ENCODE peak calls at places on chromosomes 11 and 22, in six cellular contexts. One of them, this sample, is unnamed.

GRCh38 chr11:3237119-3237518 is 4.9 kb upstream of the MRGPRE start:
- DNase-seq in uterus: no peak
- DNase-seq in brain microvascular endothelial cell: no peak
- DNase-seq in RWPE1: no peak
- DNase-seq in cardiac muscle cell: no peak
- DNase-seq in WTC11: no peak
- DNase-seq in this sample: no peak

GRCh38 chr11:115653076-115653475 is 148.9 kb upstream of the CADM1 start:
- DNase-seq in uterus: no peak
- DNase-seq in brain microvascular endothelial cell: no peak
- DNase-seq in RWPE1: no peak
- DNase-seq in cardiac muscle cell: no peak
- DNase-seq in WTC11: no peak
- DNase-seq in this sample: no peak

GRCh38 chr11:47330002-47330911 is 22.2 kb downstream of the MYBPC3 start:
- DNase-seq in uterus: no peak
- DNase-seq in brain microvascular endothelial cell: no peak
- DNase-seq in RWPE1: no peak
- DNase-seq in cardiac muscle cell: no peak
- DNase-seq in WTC11: no peak
- DNase-seq in this sample: no peak

GRCh38 chr11:110468095-110468494 is 38.3 kb downstream of the FDX1 start:
- DNase-seq in uterus: no peak
- DNase-seq in brain microvascular endothelial cell: no peak
- DNase-seq in RWPE1: no peak
- DNase-seq in cardiac muscle cell: no peak
- DNase-seq in WTC11: no peak
- DNase-seq in this sample: no peak

GRCh38 chr22:37675930-37676571 is 615 bp downstream of the LGALS1 start:
- DNase-seq in uterus: peak
- DNase-seq in brain microvascular endothelial cell: no peak
- DNase-seq in RWPE1: no peak
- DNase-seq in cardiac muscle cell: no peak
- DNase-seq in WTC11: no peak
- DNase-seq in this sample: no peak

GRCh38 chr11:42598341-42598740 is 713.5 kb upstream of the API5 start:
- DNase-seq in uterus: no peak
- DNase-seq in brain microvascular endothelial cell: no peak
- DNase-seq in RWPE1: no peak
- DNase-seq in cardiac muscle cell: no peak
- DNase-seq in WTC11: no peak
- DNase-seq in this sample: no peak

GRCh38 chr22:19175026-19175601 is 3.4 kb downstream of the SLC25A1 start:
- DNase-seq in uterus: no peak
- DNase-seq in brain microvascular endothelial cell: no peak
- DNase-seq in RWPE1: no peak
- DNase-seq in cardiac muscle cell: no peak
- DNase-seq in WTC11: no peak
- DNase-seq in this sample: no peak

GRCh38 chr11:124612045-124612444 is 817 bp downstream of the PANX3 start:
- DNase-seq in uterus: no peak
- DNase-seq in brain microvascular endothelial cell: no peak
- DNase-seq in RWPE1: no peak
- DNase-seq in cardiac muscle cell: no peak
- DNase-seq in WTC11: no peak
- DNase-seq in this sample: no peak

GRCh38 chr11:109120341-109120740 is 301.6 kb upstream of the C11orf87 start:
- DNase-seq in uterus: no peak
- DNase-seq in brain microvascular endothelial cell: no peak
- DNase-seq in RWPE1: no peak
- DNase-seq in cardiac muscle cell: peak
- DNase-seq in WTC11: no peak
- DNase-seq in this sample: no peak

GRCh38 chr11:64102005-64102738 is 63.7 kb downstream of the MACROD1 start:
- DNase-seq in uterus: no peak
- DNase-seq in brain microvascular endothelial cell: no peak
- DNase-seq in RWPE1: no peak
- DNase-seq in cardiac muscle cell: no peak
- DNase-seq in WTC11: no peak
- DNase-seq in this sample: no peak

GRCh38 chr11:64099436-64099835 is 63.7 kb downstream of the FLRT1 start:
- DNase-seq in uterus: no peak
- DNase-seq in brain microvascular endothelial cell: no peak
- DNase-seq in RWPE1: no peak
- DNase-seq in cardiac muscle cell: no peak
- DNase-seq in WTC11: no peak
- DNase-seq in this sample: no peak

GRCh38 chr11:64101461-64101860 is 64.5 kb downstream of the MACROD1 start:
- DNase-seq in uterus: peak
- DNase-seq in brain microvascular endothelial cell: no peak
- DNase-seq in RWPE1: no peak
- DNase-seq in cardiac muscle cell: no peak
- DNase-seq in WTC11: no peak
- DNase-seq in this sample: no peak

GRCh38 chr11:64100782-64101358 is 65.0 kb downstream of the MACROD1 start:
- DNase-seq in uterus: no peak
- DNase-seq in brain microvascular endothelial cell: no peak
- DNase-seq in RWPE1: no peak
- DNase-seq in cardiac muscle cell: no peak
- DNase-seq in WTC11: no peak
- DNase-seq in this sample: no peak

GRCh38 chr11:64100345-64100744 is 64.6 kb downstream of the FLRT1 start:
- DNase-seq in uterus: no peak
- DNase-seq in brain microvascular endothelial cell: no peak
- DNase-seq in RWPE1: no peak
- DNase-seq in cardiac muscle cell: no peak
- DNase-seq in WTC11: peak
- DNase-seq in this sample: no peak
- TF ChIP-seq CTCF in uterus: no peak
- TF ChIP-seq CTCF in brain microvascular endothelial cell: peak
- TF ChIP-seq CTCF in RWPE1: no peak
- TF ChIP-seq CTCF in cardiac muscle cell: peak
- TF ChIP-seq CTCF in WTC11: no peak
- TF ChIP-seq CTCF in this sample: peak

DNA sequence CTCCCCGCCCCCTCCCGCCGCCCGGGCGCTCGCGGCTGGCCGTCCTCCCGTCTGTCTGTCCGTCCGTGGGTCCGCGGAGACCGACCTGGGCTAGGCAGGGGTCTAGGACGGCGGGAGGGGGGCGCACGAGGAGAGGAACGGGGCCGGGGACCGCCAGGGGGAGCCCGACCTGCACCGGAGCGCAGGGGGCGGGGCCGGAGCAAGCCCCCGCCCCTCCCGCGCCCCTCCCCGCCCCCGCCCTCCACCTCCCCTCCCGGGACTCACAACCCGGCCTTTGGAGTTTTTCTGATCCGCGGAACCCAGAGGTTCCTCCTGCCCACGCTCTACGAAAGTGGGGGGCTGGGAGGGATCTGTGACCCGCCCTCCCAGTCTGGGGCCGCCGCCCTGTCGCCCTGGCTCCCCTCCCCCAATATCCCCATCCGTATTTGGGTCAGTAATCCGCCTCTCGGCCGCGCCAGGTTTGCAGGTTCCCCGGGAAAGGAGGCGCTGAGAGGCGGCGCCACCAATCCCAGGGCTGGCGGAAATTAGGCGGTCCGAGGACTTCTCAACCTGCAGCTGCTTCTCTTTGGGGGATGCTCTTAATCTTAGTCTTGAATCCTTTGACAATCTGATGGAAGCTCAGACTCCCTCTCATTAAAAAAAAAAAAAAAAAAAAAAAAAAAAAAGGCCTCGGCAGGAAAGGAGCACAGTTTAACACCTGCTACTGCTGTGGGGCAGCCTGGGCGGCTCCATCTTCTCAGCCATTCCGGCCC is 922 bp upstream of the KCNJ11 start:
- DNase-seq in uterus: peak
- DNase-seq in brain microvascular endothelial cell: no peak
- DNase-seq in RWPE1: peak
- DNase-seq in cardiac muscle cell: peak
- DNase-seq in WTC11: peak
- DNase-seq in this sample: peak
- TF ChIP-seq CTCF in uterus: peak
- TF ChIP-seq CTCF in brain microvascular endothelial cell: peak
- TF ChIP-seq CTCF in RWPE1: peak
- TF ChIP-seq CTCF in cardiac muscle cell: peak
- TF ChIP-seq CTCF in WTC11: peak
- TF ChIP-seq CTCF in this sample: peak

GRCh38 chr22:46262449-46263207 is 515 bp downstream of the PKDREJ start:
- DNase-seq in uterus: peak
- DNase-seq in brain microvascular endothelial cell: peak
- DNase-seq in RWPE1: no peak
- DNase-seq in cardiac muscle cell: peak
- DNase-seq in WTC11: peak
- DNase-seq in this sample: peak
- TF ChIP-seq CTCF in uterus: no peak
- TF ChIP-seq CTCF in brain microvascular endothelial cell: peak
- TF ChIP-seq CTCF in RWPE1: no peak
- TF ChIP-seq CTCF in cardiac muscle cell: peak
- TF ChIP-seq CTCF in WTC11: peak
- TF ChIP-seq CTCF in this sample: peak

GRCh38 chr11:13327421-13327820 is 49.8 kb downstream of the BMAL1 start:
- DNase-seq in uterus: no peak
- DNase-seq in brain microvascular endothelial cell: no peak
- DNase-seq in RWPE1: no peak
- DNase-seq in cardiac muscle cell: no peak
- DNase-seq in WTC11: no peak
- DNase-seq in this sample: no peak
- TF ChIP-seq CTCF in uterus: no peak
- TF ChIP-seq CTCF in brain microvascular endothelial cell: no peak
- TF ChIP-seq CTCF in RWPE1: no peak
- TF ChIP-seq CTCF in cardiac muscle cell: no peak
- TF ChIP-seq CTCF in WTC11: no peak
- TF ChIP-seq CTCF in this sample: no peak

DNA sequence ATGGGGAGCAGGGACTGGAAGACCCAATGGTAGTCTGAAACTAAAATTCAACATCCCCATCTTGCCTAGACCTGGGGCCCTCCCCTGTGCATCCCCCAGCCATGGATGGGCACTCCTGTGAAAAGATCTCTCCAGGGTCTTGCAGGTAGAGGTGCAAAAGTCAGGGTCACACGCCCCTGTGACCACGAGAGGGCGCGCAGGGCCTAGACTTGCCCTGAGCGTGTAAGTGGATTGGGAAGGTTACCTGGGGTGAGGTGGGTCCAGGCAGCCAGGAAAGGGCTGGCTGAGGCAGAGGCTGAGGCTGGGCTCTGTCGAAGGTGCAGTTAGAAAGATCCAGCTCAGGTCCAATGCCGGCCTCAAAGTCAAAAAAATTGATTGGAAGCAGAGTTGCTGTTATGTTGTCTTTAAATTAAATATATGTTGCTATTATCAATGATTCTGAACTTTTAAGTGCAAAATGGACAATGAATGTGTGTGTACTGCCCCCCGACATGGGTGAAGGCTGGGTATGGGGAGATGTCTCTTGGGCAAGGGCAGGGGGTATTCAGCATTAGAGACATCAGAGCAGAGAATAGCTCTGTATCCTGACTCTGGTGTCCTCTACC is 4.8 kb upstream of the POU2F3 start:
- DNase-seq in uterus: peak
- DNase-seq in brain microvascular endothelial cell: no peak
- DNase-seq in RWPE1: peak
- DNase-seq in cardiac muscle cell: peak
- DNase-seq in WTC11: peak
- DNase-seq in this sample: peak
- TF ChIP-seq CTCF in uterus: peak
- TF ChIP-seq CTCF in brain microvascular endothelial cell: peak
- TF ChIP-seq CTCF in RWPE1: peak
- TF ChIP-seq CTCF in cardiac muscle cell: peak
- TF ChIP-seq CTCF in WTC11: peak
- TF ChIP-seq CTCF in this sample: peak

GRCh38 chr11:127993788-127994187 is 593.6 kb downstream of the ETS1 start:
- DNase-seq in uterus: no peak
- DNase-seq in brain microvascular endothelial cell: no peak
- DNase-seq in RWPE1: no peak
- DNase-seq in cardiac muscle cell: no peak
- DNase-seq in WTC11: peak
- DNase-seq in this sample: no peak
- TF ChIP-seq CTCF in uterus: no peak
- TF ChIP-seq CTCF in brain microvascular endothelial cell: peak
- TF ChIP-seq CTCF in RWPE1: no peak
- TF ChIP-seq CTCF in cardiac muscle cell: no peak
- TF ChIP-seq CTCF in WTC11: no peak
- TF ChIP-seq CTCF in this sample: no peak

GRCh38 chr22:31179345-31179744 is 19.4 kb downstream of the RNF185 start:
- DNase-seq in uterus: no peak
- DNase-seq in brain microvascular endothelial cell: no peak
- DNase-seq in RWPE1: peak
- DNase-seq in cardiac muscle cell: no peak
- DNase-seq in WTC11: no peak
- DNase-seq in this sample: no peak

GRCh38 chr22:31178859-31179258 is 18.9 kb downstream of the RNF185 start:
- DNase-seq in uterus: no peak
- DNase-seq in brain microvascular endothelial cell: no peak
- DNase-seq in RWPE1: no peak
- DNase-seq in cardiac muscle cell: no peak
- DNase-seq in WTC11: no peak
- DNase-seq in this sample: no peak

GRCh38 chr22:31176923-31177322 is 16.9 kb downstream of the RNF185 start:
- DNase-seq in uterus: no peak
- DNase-seq in brain microvascular endothelial cell: no peak
- DNase-seq in RWPE1: no peak
- DNase-seq in cardiac muscle cell: no peak
- DNase-seq in WTC11: no peak
- DNase-seq in this sample: no peak

GRCh38 chr22:31173386-31174145 is 13.6 kb downstream of the RNF185 start:
- DNase-seq in uterus: no peak
- DNase-seq in brain microvascular endothelial cell: peak
- DNase-seq in RWPE1: peak
- DNase-seq in cardiac muscle cell: no peak
- DNase-seq in WTC11: no peak
- DNase-seq in this sample: no peak

DNA sequence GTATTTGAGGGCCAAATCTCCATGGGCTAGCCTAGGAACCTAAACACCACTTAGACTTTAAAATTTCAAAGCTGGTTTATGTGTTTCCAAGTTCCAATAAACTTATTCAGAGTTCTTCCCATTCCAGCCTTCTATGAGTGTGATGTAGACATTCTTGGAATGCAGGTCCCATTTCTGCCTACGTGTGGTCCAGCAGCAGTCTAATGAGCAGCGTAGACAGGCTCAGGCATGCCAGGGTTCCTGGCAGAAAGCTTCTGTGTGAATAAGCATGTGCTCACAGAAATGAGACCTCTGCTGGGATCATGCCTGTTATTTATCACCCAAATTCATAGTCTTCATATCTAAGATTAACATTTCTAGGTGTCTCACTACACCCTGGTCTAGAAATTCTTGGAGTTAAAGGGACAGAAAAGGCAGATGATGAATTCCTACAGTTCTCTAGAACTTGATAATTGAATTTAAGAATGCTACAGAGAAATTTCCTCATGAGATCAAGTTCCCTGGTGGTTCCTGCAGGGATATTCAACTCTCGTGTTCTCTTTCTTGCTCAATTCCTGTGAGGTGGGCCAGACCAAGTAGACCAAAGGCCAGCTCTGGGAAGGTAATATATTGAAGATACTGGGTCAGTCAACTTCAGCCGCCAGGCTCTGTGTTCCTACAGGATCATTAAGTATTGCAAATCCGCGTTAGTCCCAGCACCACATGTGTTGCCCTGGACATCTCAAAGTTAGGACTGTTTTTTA is 17.6 kb downstream of the RNF185 start:
- DNase-seq in uterus: no peak
- DNase-seq in brain microvascular endothelial cell: peak
- DNase-seq in RWPE1: peak
- DNase-seq in cardiac muscle cell: no peak
- DNase-seq in WTC11: no peak
- DNase-seq in this sample: no peak
- TF ChIP-seq CTCF in uterus: no peak
- TF ChIP-seq CTCF in brain microvascular endothelial cell: no peak
- TF ChIP-seq CTCF in RWPE1: no peak
- TF ChIP-seq CTCF in cardiac muscle cell: no peak
- TF ChIP-seq CTCF in WTC11: no peak
- TF ChIP-seq CTCF in this sample: no peak

This sample was measured in neural crest cell.